ENCODE peak calls at places on chromosome 20, in six cellular contexts. B is T-helper 17 cell; R is glutamatergic neuron; Q is activated CD8-positive, alpha-beta T cell treated with anti-CD3 and anti-CD28 coated beads for 36 hours; F is CD4-positive, CD25-positive, alpha-beta regulatory T cell; H is NCI-H1436. T is an unnamed sample.

GRCh38 chr20:52054123-52054522 is 137.5 kb downstream of the ZFP64 start:
- DNase-seq in H (no peak), F (no peak), R (no peak), Q (peak), B (no peak), T (no peak)

GRCh38 chr20:37202267-37202943 is 23.1 kb upstream of the MROH8 start:
- DNase-seq in Q (peak), R (peak), H (peak), F (no peak), B (no peak), T (peak)

GRCh38 chr20:40286991-40287531 is 402.0 kb downstream of the MAFB start:
- DNase-seq in F (no peak), B (no peak), H (no peak), R (no peak), Q (no peak), T (no peak)

GRCh38 chr20:2108498-2108897 is 6.9 kb downstream of the STK35 start:
- DNase-seq in H (no peak), F (no peak), R (no peak), Q (no peak), B (no peak), T (no peak)

GRCh38 chr20:63943007-63943807 is 13.0 kb downstream of the UCKL1 start:
- DNase-seq in B (no peak), R (no peak), H (no peak), Q (no peak), F (no peak), T (no peak)

GRCh38 chr20:49821850-49822249 is 9.2 kb downstream of the SLC9A8 start:
- DNase-seq in F (no peak), B (no peak), H (no peak), Q (peak), R (no peak), T (no peak)

GRCh38 chr20:50475879-50476292 is 34.3 kb upstream of the PTPN1 start:
- DNase-seq in R (no peak), Q (no peak), F (no peak), H (no peak), B (no peak), T (no peak)

GRCh38 chr20:62496525-62497218 is 20.9 kb upstream of the GATA5 start:
- DNase-seq in F (no peak), R (peak), Q (peak), H (peak), B (no peak), T (no peak)

GRCh38 chr20:5705827-5706226 is 44.4 kb upstream of the SHLD1 start:
- DNase-seq in B (no peak), Q (no peak), H (no peak), R (no peak), F (no peak), T (no peak)

GRCh38 chr20:32626859-32627636 is 41.9 kb upstream of the NOL4L start:
- DNase-seq in H (peak), Q (peak), R (no peak), B (no peak), F (no peak), T (no peak)

GRCh38 chr20:32965581-32966373 is 38.5 kb downstream of the SUN5 start:
- DNase-seq in B (peak), R (no peak), F (no peak), H (no peak), Q (peak), T (no peak)

GRCh38 chr20:43372051-43372450 is 85.6 kb upstream of the SRSF6 start:
- DNase-seq in F (no peak), R (no peak), B (no peak), Q (no peak), H (no peak), T (no peak)

GRCh38 chr20:36097331-36097730 is 57.2 kb upstream of the EPB41L1 start:
- DNase-seq in F (no peak), H (no peak), B (no peak), R (no peak), Q (no peak), T (no peak)